ENCODE peak calls at places on chromosomes 16 and 17, in seven cellular contexts. C is ovary, E is stomach, N is esophagus squamous epithelium, T is adrenal gland, G is IMR-90, A is uterus. Q is an unnamed sample. For H3K9me3, the result is how much of the 10 kb centered on the place peaks cover.

GRCh38 chr17:58666858-58667267 is 25.0 kb downstream of the TEX14 start:
- DNase-seq in C (peak), E (peak), N (peak), T (peak), G (peak), A (peak), Q (peak)

GRCh38 chr16:50841081-50841886 is 99.4 kb downstream of the CYLD start:
- DNase-seq in C (no peak), E (no peak), N (no peak), T (peak), G (no peak), A (no peak), Q (no peak)

GRCh38 chr17:44749076-44750020 is 9.4 kb upstream of the ADAM11 start:
- DNase-seq in C (no peak), E (no peak), N (no peak), T (no peak), G (no peak), A (peak), Q (no peak)

GRCh38 chr17:10556301-10557005 is 7.0 kb upstream of the MYH2 start:
- DNase-seq in C (no peak), E (no peak), N (no peak), T (no peak), G (no peak), A (no peak), Q (no peak)

GRCh38 chr17:42097691-42098661 is at the start of gene ZNF385C:
- DNase-seq in C (no peak), E (peak), N (no peak), T (no peak), G (no peak), A (no peak), Q (peak)

GRCh38 chr17:7592422-7593021 is 2.6 kb upstream of the SOX15 start:
- DNase-seq in C (no peak), E (no peak), N (no peak), T (no peak), G (no peak), A (no peak), Q (no peak)

GRCh38 chr17:76491271-76492184 is 9.7 kb downstream of the RHBDF2 start:
- DNase-seq in C (no peak), E (no peak), N (no peak), T (no peak), G (no peak), A (no peak), Q (no peak)

GRCh38 chr16:10098991-10099390 is 83.2 kb downstream of the GRIN2A start:
- DNase-seq in C (no peak), E (no peak), N (no peak), T (no peak), G (no peak), A (no peak), Q (no peak)

GRCh38 chr16:90047714-90048346 is 28.6 kb upstream of the DBNDD1 start:
- DNase-seq in C (peak), E (no peak), N (no peak), T (no peak), G (no peak), A (peak), Q (no peak)

GRCh38 chr16:79623076-79623475 is 22.5 kb upstream of the MAF start:
- DNase-seq in C (no peak), E (no peak), N (no peak), T (no peak), G (no peak), A (no peak), Q (no peak)

GRCh38 chr16:30104492-30104891 is 8.5 kb upstream of the YPEL3 start:
- DNase-seq in C (no peak), E (peak), N (no peak), T (no peak), G (no peak), A (no peak), Q (no peak)

GRCh38 chr16:26012376-26012775 is 320.6 kb downstream of the HS3ST4 start:
- DNase-seq in C (no peak), E (no peak), N (no peak), T (no peak), G (no peak), A (no peak), Q (no peak)

GRCh38 chr17:82333279-82334171 is at the start of gene SECTM1:
- DNase-seq in C (peak), E (peak), N (no peak), T (peak), G (peak), A (peak), Q (peak)

GRCh38 chr16:84844561-84845495 is 25.0 kb downstream of the CRISPLD2 start:
- DNase-seq in C (no peak), E (no peak), N (no peak), T (no peak), G (no peak), A (no peak), Q (no peak)

GRCh38 chr16:88715312-88716190 is 9.2 kb downstream of the CTU2 start:
- DNase-seq in C (no peak), E (no peak), N (no peak), T (no peak), G (no peak), A (no peak), Q (no peak)

GRCh38 chr16:24141466-24141865 is 114.7 kb upstream of the CACNG3 start:
- DNase-seq in C (no peak), E (no peak), N (no peak), T (no peak), G (no peak), A (no peak), Q (no peak)

GRCh38 chr17:21679256-21680146 is 12.8 kb upstream of the KCNJ18 start:
- DNase-seq in C (no peak), E (no peak), N (no peak), T (no peak), G (no peak), A (no peak), Q (peak)

GRCh38 chr17:65786479-65786878 is 225.0 kb upstream of the AXIN2 start:
- DNase-seq in C (no peak), E (no peak), N (no peak), T (no peak), G (no peak), A (no peak), Q (no peak)

GRCh38 chr17:45836047-45837044 is 8.3 kb upstream of the SPPL2C start:
- DNase-seq in C (no peak), E (no peak), N (no peak), T (no peak), G (no peak), A (no peak), Q (no peak)

GRCh38 chr17:79915850-79916430 is 76.7 kb upstream of the CBX4 start:
- DNase-seq in C (no peak), E (peak), N (no peak), T (no peak), G (peak), A (no peak), Q (peak)

GRCh38 chr16:48676836-48677235 is 66.9 kb upstream of the N4BP1 start:
- DNase-seq in C (no peak), E (no peak), N (no peak), T (no peak), G (peak), A (no peak), Q (no peak)

GRCh38 chr17:31269597-31269996 is 27.4 kb downstream of the OMG start:
- DNase-seq in C (no peak), E (no peak), N (no peak), T (peak), G (peak), A (no peak), Q (no peak)

GRCh38 chr17:5585814-5586558 is 1.7 kb upstream of the NLRP1 start:
- DNase-seq in C (no peak), E (no peak), N (no peak), T (no peak), G (peak), A (no peak), Q (no peak)

GRCh38 chr16:56589141-56590039 is at the start of gene MT3:
- DNase-seq in C (no peak), E (no peak), N (no peak), T (peak), G (no peak), A (no peak), Q (peak)

GRCh38 chr17:10099051-10099571 is 99.3 kb downstream of the GAS7 start:
- DNase-seq in C (no peak), E (no peak), N (no peak), T (peak), G (peak), A (no peak), Q (no peak)

GRCh38 chr17:9821921-9822320 is at the start of gene GSG1L2:
- DNase-seq in C (no peak), E (no peak), N (no peak), T (no peak), G (no peak), A (no peak), Q (no peak)

GRCh38 chr17:76385892-76386786 is 1.7 kb downstream of the SPHK1 start:
- DNase-seq in C (peak), E (peak), N (no peak), T (peak), G (peak), A (peak), Q (peak)

GRCh38 chr17:46910179-46910927 is 12.6 kb upstream of the GOSR2 start:
- DNase-seq in C (no peak), E (peak), N (no peak), T (no peak), G (no peak), A (no peak), Q (no peak)

GRCh38 chr17:48645639-48646182 is 19.6 kb upstream of the HOXB9 start:
- DNase-seq in C (no peak), E (no peak), N (no peak), T (no peak), G (no peak), A (no peak), Q (no peak)

GRCh38 chr16:16004314-16004749 is 54.9 kb downstream of the ABCC1 start:
- DNase-seq in C (no peak), E (no peak), N (no peak), T (no peak), G (peak), A (no peak), Q (no peak)

DNA sequence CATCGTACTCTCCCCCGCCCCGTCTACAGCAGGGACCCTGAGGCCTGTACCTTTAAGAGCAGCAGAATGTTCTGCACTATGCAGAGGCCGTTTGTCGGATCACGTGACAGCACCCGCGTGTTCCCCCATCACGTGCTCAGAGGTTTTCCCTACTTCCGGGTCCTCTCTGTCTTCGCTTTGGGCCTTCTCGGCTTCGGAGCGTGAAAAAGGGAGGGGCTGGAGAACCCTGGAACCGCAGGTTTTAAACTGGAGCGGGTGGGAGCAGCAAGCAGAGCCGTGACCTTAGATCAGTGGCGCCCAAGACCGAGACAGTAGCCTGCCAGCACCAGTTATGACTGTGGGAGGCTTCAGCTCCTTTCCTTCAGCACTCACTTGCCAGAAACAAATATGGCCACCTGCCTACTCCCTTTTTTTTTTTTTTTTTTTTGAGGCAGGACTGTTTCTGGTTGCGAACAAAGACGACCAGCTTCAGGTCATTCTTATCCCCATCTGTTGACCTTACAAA is at the start of gene CLN3:
- DNase-seq in C (peak), E (peak), N (peak), T (peak), G (peak), A (peak), Q (peak)
- TF ChIP-seq POLR2A in C (no peak), E (no peak), N (no peak), T (no peak), G (no peak), A (peak), Q (no peak)

GRCh38 chr16:47316686-47317085 is 144.2 kb downstream of the ITFG1 start:
- DNase-seq in C (no peak), E (no peak), N (no peak), T (no peak), G (no peak), A (no peak), Q (no peak)

GRCh38 chr16:47311738-47312505 is 148.9 kb downstream of the ITFG1 start:
- DNase-seq in C (no peak), E (no peak), N (no peak), T (no peak), G (peak), A (no peak), Q (no peak)

GRCh38 chr16:47309581-47310312 is 151.1 kb downstream of the ITFG1 start:
- DNase-seq in C (no peak), E (no peak), N (no peak), T (no peak), G (peak), A (no peak), Q (no peak)

GRCh38 chr16:47308601-47309000 is 152.3 kb downstream of the ITFG1 start:
- DNase-seq in C (no peak), E (no peak), N (no peak), T (no peak), G (peak), A (no peak), Q (no peak)

GRCh38 chr16:47310792-47311211 is 150.1 kb downstream of the ITFG1 start:
- DNase-seq in C (no peak), E (no peak), N (no peak), T (no peak), G (no peak), A (no peak), Q (no peak)
- H3K27ac ChIP-seq in C (no peak), E (no peak), N (no peak), T (no peak), G (no peak), A (no peak), Q (no peak)

GRCh38 chr17:20080513-20080912 is 71.4 kb downstream of the SPECC1 start:
- DNase-seq in C (no peak), E (no peak), N (no peak), T (peak), G (no peak), A (no peak), Q (no peak)
- H3K9me3 ChIP-seq in C (under half), E (under half), N (under half), T (under half), G (under half), A (under half), Q (under half)

GRCh38 chr17:2323629-2324314 is 12.5 kb downstream of the TSR1 start:
- DNase-seq in C (no peak), E (no peak), N (no peak), T (no peak), G (no peak), A (no peak), Q (no peak)
- TF ChIP-seq POLR2A in C (no peak), E (no peak), N (no peak), T (no peak), G (no peak), A (no peak), Q (no peak)

GRCh38 chr17:73043686-73044581 is 48.6 kb downstream of the SLC39A11 start:
- DNase-seq in C (no peak), E (no peak), N (no peak), T (no peak), G (peak), A (no peak), Q (no peak)
- H3K27ac ChIP-seq in C (no peak), E (no peak), N (peak), T (no peak), G (peak), A (no peak), Q (no peak)

DNA sequence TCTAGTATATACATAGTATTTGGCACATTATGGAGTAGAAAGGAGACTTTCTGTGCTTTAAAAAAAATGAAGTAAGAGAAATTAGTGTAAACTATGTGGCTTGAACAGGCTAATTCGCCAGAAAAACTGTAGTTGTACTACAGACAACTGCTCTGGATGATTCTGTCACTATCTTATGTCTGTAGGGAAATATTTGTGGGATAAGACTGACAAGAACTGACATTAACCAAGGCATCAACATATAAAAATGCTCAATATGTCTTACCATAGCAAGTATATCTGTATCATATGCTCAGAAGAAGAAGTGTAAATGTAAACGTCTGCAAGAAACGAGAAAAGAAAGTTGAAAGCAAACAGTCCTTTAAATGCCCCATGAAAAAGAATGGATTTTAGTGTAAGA is 1545.0 kb downstream of the CDH8 start:
- DNase-seq in C (no peak), E (no peak), N (no peak), T (no peak), G (no peak), A (no peak), Q (no peak)
- H3K9me3 ChIP-seq in C (under half), E (under half), N (under half), T (under half), G (under half), A (under half), Q (under half)

DNA sequence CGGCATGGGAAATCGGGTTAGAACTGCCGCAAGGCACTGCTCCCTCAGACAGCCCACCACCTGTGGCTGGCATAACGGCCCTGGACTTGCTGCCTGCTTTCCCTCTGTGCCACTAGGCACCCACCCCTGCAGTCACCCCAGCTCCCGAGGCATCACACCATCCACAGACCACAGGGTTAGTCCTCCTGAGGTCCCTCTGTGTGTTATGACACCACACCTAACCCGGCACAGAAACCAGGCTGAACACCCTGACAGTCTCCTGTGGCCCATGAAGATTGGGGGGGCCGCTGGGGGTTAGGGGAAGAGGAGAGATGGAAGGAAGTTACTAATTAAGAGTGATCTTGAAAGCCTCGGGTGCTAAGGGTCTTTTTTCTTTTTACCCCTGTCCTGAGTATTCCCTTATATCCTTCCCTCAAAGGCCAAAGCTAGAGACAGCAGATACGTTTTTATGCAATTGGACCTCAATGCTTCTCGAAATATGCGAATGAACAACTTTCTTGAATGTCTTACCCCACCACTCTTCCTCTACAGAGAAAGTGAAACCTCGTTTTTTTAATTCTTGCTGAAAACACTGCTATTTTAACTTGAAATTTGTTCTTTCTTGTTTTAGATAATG is 7.0 kb downstream of the CYTH1 start:
- DNase-seq in C (no peak), E (no peak), N (no peak), T (no peak), G (no peak), A (no peak), Q (peak)
- TF ChIP-seq POLR2A in C (no peak), E (no peak), N (no peak), T (no peak), G (no peak), A (no peak), Q (no peak)

GRCh38 chr16:76193851-76194620 is 83.2 kb upstream of the CNTNAP4 start:
- DNase-seq in C (no peak), E (no peak), N (no peak), T (no peak), G (no peak), A (no peak), Q (no peak)
- H3K27ac ChIP-seq in C (no peak), E (no peak), N (peak), T (peak), G (no peak), A (no peak), Q (peak)

GRCh38 chr17:29368926-29369325 is 21.2 kb upstream of the TAOK1 start:
- DNase-seq in C (no peak), E (no peak), N (no peak), T (no peak), G (peak), A (no peak), Q (no peak)

GRCh38 chr17:29364691-29365090 is 25.5 kb upstream of the TAOK1 start:
- DNase-seq in C (no peak), E (no peak), N (no peak), T (no peak), G (no peak), A (no peak), Q (no peak)

GRCh38 chr17:29368161-29368560 is 22.0 kb upstream of the TAOK1 start:
- DNase-seq in C (no peak), E (no peak), N (no peak), T (no peak), G (no peak), A (no peak), Q (no peak)

GRCh38 chr17:29369831-29370735 is 20.1 kb upstream of the TAOK1 start:
- DNase-seq in C (peak), E (peak), N (no peak), T (peak), G (peak), A (peak), Q (peak)
- H3K9me3 ChIP-seq in C (under half), E (under half), N (under half), T (under half), G (under half), A (under half), Q (under half)

GRCh38 chr16:55480228-55480655 is 1.2 kb downstream of the MMP2 start:
- DNase-seq in C (peak), E (peak), N (no peak), T (peak), G (peak), A (peak), Q (peak)
- TF ChIP-seq POLR2A in C (peak), E (no peak), N (no peak), T (no peak), G (peak), A (peak), Q (no peak)

Q was measured in Peyer's patch.